ENCODE peak calls at places on chromosomes 16 and 17, in six cellular contexts. A is breast epithelium; F is CD8-positive, alpha-beta T cell; G is endothelial cell; C is HFFc6; V is foreskin keratinocyte. I is an unnamed sample.

GRCh38 chr16:66588981-66589713 is 9.9 kb downstream of the CMTM2 start:
- DNase-seq in A (no peak), F (peak), G (peak), C (peak), V (no peak), I (no peak)

GRCh38 chr16:24737391-24737871 is 8.0 kb downstream of the TNRC6A start:
- DNase-seq in A (no peak), F (no peak), G (no peak), C (peak), V (no peak), I (no peak)

GRCh38 chr17:82983510-82984248 is 95.7 kb upstream of the METRNL start:
- DNase-seq in A (no peak), F (no peak), G (no peak), C (no peak), V (no peak), I (no peak)

GRCh38 chr17:57898487-57899311 is 48.9 kb upstream of the MRPS23 start:
- DNase-seq in A (no peak), F (no peak), G (no peak), C (peak), V (no peak), I (no peak)

GRCh38 chr16:63066552-63066951 is 1030.3 kb upstream of the CDH8 start:
- DNase-seq in A (no peak), F (no peak), G (no peak), C (no peak), V (no peak), I (no peak)

GRCh38 chr16:1311738-1312458 is 2.5 kb downstream of the UBE2I start:
- DNase-seq in A (no peak), F (peak), G (no peak), C (no peak), V (no peak), I (no peak)

GRCh38 chr16:787978-788398 is at the start of gene RPUSD1:
- DNase-seq in A (no peak), F (peak), G (no peak), C (no peak), V (no peak), I (no peak)

GRCh38 chr16:88650749-88651275 is at the start of gene CYBA:
- DNase-seq in A (no peak), F (peak), G (peak), C (peak), V (no peak), I (peak)

GRCh38 chr17:45906237-45906636 is 11.9 kb downstream of the MAPT start:
- DNase-seq in A (no peak), F (no peak), G (no peak), C (no peak), V (no peak), I (no peak)

GRCh38 chr17:59505610-59506276 is 59.7 kb upstream of the DHX40 start:
- DNase-seq in A (no peak), F (no peak), G (no peak), C (no peak), V (peak), I (no peak)

GRCh38 chr17:71360301-71360700 is 760.5 kb upstream of the SOX9 start:
- DNase-seq in A (no peak), F (no peak), G (no peak), C (no peak), V (no peak), I (no peak)

GRCh38 chr17:33291248-33292183 is 1.6 kb downstream of the ASIC2 start:
- DNase-seq in A (no peak), F (no peak), G (peak), C (no peak), V (no peak), I (peak)

GRCh38 chr16:88865310-88865709 is 1.1 kb downstream of the PABPN1L start:
- DNase-seq in A (no peak), F (no peak), G (no peak), C (no peak), V (no peak), I (no peak)

GRCh38 chr17:57044976-57045867 is 39.8 kb upstream of the AKAP1 start:
- DNase-seq in A (no peak), F (no peak), G (no peak), C (no peak), V (no peak), I (no peak)

GRCh38 chr17:28908640-28909098 is 5.8 kb upstream of the DHRS13 start:
- DNase-seq in A (no peak), F (no peak), G (no peak), C (peak), V (no peak), I (no peak)

GRCh38 chr17:8345951-8346665 is 6.5 kb downstream of the ODF4 start:
- DNase-seq in A (no peak), F (no peak), G (no peak), C (no peak), V (no peak), I (no peak)

GRCh38 chr17:42059815-42060214 is 9.4 kb upstream of the C17orf113 start:
- DNase-seq in A (no peak), F (no peak), G (no peak), C (no peak), V (no peak), I (no peak)

GRCh38 chr17:71633391-71633849 is 487.4 kb upstream of the SOX9 start:
- DNase-seq in A (no peak), F (no peak), G (no peak), C (peak), V (peak), I (no peak)

GRCh38 chr16:57284206-57284951 is at the start of gene PLLP:
- DNase-seq in A (no peak), F (no peak), G (peak), C (peak), V (no peak), I (no peak)

DNA sequence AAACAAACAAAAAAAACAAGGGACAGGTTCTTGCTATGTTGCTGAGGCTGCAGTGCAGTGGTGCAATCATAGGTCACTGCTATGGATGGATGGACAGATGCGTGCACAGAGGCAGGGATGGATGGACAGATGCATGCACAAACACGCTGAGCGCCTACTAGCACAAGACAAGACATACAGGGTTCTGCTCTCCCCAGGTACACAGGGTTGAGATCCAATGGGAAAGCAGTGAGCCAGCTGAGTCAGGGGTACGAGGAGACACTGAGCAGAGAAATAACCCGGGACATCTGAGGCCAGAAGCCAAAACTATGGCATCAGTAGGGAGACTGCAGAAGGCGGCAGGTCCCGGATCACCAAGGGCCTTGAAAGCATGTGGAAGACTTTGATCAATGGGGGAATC is 6.2 kb downstream of the IL32 start:
- DNase-seq in A (no peak), F (peak), G (no peak), C (no peak), V (no peak), I (no peak)
- TF ChIP-seq CTCF in A (no peak), F (no peak), G (no peak), C (no peak), V (no peak), I (no peak)

DNA sequence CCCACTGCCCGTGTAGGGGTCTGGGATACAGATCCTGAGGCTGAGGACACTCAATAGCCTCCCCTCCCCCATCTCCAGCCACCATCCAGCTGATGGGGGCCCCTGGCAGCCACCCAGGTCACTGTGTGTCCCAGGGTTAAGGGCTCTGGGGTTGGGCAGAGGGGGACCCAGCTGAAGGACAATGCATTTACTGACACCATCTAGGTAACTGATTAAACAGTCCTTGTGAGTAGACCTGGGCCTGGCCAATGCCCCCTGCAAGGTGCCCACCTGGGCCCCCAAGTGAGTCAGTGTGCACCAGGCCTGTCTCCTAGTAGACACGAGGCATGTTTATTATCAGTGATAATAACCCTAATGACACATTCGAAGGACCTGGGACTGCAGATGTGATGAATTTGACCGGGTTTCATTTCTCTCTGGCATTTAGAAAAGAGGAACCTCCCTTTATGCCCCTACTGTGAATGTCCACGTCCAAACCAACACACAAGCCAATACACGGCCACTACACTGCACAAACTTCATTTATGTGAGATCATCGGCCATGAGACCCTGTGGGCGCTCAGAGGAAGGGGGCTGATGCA is 261.9 kb upstream of the FOXF1 start:
- DNase-seq in A (no peak), F (no peak), G (no peak), C (no peak), V (no peak), I (no peak)
- TF ChIP-seq CTCF in A (no peak), F (no peak), G (no peak), C (no peak), V (no peak), I (no peak)

DNA sequence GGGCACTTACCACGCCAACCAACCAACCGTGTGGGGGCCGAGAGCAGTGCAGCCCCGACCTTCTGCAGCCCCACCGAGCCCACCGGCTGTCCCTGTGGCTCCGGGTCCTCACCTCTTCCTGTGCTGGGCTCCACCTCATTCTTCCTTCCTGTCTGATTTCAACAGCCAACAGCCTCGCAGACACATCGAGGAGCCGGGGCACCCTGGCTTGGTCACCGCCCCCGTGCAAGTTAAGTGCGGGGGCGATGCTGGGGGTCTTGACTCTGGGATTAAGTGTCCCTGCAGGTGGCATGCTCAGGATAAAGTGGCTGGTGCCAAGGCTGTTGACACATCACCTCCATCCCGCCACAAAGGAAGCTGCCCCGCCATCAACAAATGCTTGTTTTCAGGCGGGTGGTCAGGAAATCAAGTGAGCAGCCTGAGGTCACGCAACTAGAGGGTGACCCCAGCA is at the start of gene NLRC3:
- DNase-seq in A (no peak), F (peak), G (no peak), C (no peak), V (no peak), I (no peak)
- TF ChIP-seq CTCF in A (no peak), F (no peak), G (no peak), C (no peak), V (no peak), I (no peak)

GRCh38 chr16:7268182-7268581 is 64.5 kb upstream of the RBFOX1 start:
- DNase-seq in A (no peak), F (no peak), G (peak), C (no peak), V (no peak), I (no peak)
- TF ChIP-seq CTCF in A (no peak), F (peak), G (peak), C (peak), V (peak), I (peak)

GRCh38 chr16:67842509-67843342 is 606 bp downstream of the THAP11 start:
- DNase-seq in A (no peak), F (peak), G (peak), C (peak), V (no peak), I (no peak)
- TF ChIP-seq CTCF in A (no peak), F (no peak), G (no peak), C (peak), V (peak), I (peak)

DNA sequence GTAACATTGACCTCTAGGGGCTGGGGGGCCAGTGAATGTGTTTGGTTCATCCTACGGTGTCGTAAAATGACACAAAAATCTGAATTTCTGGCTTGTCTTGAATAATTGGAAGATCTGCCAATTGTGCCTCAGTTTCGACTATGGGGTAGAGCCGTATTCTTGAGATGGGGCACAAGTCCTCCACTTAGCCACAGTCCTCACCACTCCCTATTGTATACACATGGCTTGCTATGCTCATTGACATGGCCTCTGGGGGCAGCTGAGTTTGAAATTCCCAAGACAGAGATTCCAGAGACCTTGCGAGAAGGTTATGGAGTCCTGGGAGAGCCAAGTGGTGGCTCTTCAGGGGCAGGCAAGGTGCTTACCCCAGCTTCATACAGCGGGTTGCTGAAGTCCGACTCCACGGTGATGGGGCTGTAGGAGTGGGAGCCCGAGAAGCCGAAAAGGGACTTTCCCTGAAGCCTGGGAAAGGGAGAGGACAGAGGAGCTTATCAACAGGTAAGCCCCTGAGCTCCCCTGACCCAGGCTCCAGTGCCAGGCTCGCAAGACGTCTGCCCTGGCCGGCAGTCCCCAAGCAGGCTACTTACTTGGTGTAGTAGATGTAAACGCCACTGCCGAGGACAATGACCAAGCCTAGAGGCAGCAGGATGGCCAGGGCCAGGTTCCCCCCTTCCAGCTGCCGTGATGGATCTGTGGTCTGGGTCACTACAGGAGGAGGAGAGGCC is 9.0 kb upstream of the CDIPT start:
- DNase-seq in A (no peak), F (no peak), G (no peak), C (no peak), V (no peak), I (no peak)
- TF ChIP-seq CTCF in A (no peak), F (no peak), G (no peak), C (no peak), V (no peak), I (no peak)

DNA sequence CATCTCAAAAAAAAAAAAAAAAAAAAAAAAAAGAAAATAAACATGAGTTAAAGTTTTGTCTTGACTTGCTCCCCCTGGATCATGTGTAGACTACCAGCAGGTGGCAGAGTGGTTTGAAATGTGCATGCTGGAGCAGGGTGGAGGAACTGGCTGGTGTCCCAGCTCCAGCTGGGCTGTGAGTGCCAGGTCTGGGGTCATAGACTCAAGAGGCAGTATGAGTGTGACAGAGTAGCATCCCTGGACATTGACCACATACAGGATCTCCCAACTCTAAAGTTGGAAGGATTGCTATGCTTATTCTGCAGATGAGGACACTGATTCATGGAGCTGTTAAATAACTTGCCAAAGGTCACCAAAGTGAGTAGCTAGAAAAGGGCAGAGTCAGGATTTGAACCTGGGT is 198.0 kb upstream of the MPHOSPH6 start:
- DNase-seq in A (no peak), F (no peak), G (peak), C (no peak), V (no peak), I (no peak)
- TF ChIP-seq CTCF in A (no peak), F (no peak), G (peak), C (peak), V (peak), I (peak)

GRCh38 chr17:81527591-81528383 is at the start of gene FSCN2:
- DNase-seq in A (no peak), F (peak), G (no peak), C (no peak), V (no peak), I (no peak)
- TF ChIP-seq CTCF in A (no peak), F (no peak), G (no peak), C (peak), V (no peak), I (peak)

GRCh38 chr16:49556252-49557069 is 182.9 kb downstream of the C16orf78 start:
- DNase-seq in A (no peak), F (no peak), G (peak), C (no peak), V (no peak), I (no peak)
- TF ChIP-seq CTCF in A (no peak), F (no peak), G (peak), C (peak), V (peak), I (peak)